ENCODE peak calls at places on chromosome 3, in seven cellular contexts. N is esophagus squamous epithelium, X is endothelial cell of umbilical vein, K is GM23248, C is H1, P is SJSA1, A is mammary epithelial cell. V is an unnamed sample.

GRCh38 chr3:194572131-194572789 is 61.0 kb downstream of the TMEM44 start:
- DNase-seq in C (no peak), A (peak; percentile 30), N (no peak), X (peak; percentile 60), P (peak; percentile 76), K (peak; percentile 98), V (peak; percentile 65)

GRCh38 chr3:12901631-12902045 is 60.3 kb upstream of the RPL32 start:
- DNase-seq in A (no peak), X (no peak), N (no peak), K (no peak), C (no peak), P (no peak), V (no peak)

GRCh38 chr3:65729553-65729952 is 309.2 kb downstream of the MAGI1 start:
- DNase-seq in N (no peak), X (peak; percentile 77), A (no peak), C (no peak), K (peak; percentile 52), P (no peak), V (no peak)

GRCh38 chr3:186596568-186597287 is 16.1 kb upstream of the AHSG start:
- DNase-seq in X (no peak), N (no peak), C (no peak), K (peak; percentile 21), A (peak; percentile 62), P (no peak), V (no peak)

GRCh38 chr3:39096775-39097174 is 10.7 kb downstream of the GORASP1 start:
- DNase-seq in A (peak; percentile 12), X (no peak), K (peak; percentile 58), P (no peak), C (peak; percentile 16), N (no peak), V (no peak)

GRCh38 chr3:130539005-130539404 is 22.0 kb downstream of the COL6A6 start:
- DNase-seq in C (peak; percentile 70), N (no peak), K (peak; percentile 63), P (peak; percentile 12), X (peak; percentile 50), A (peak; percentile 19), V (no peak)

GRCh38 chr3:140091143-140091542 is 156.2 kb downstream of the CLSTN2 start:
- DNase-seq in N (no peak), C (no peak), A (peak; percentile 41), X (no peak), K (no peak), P (no peak), V (no peak)

GRCh38 chr3:184298759-184299487 is at the start of gene PSMD2:
- DNase-seq in N (peak; percentile 84), C (peak; percentile 94), P (peak; percentile 91), X (peak; percentile 96), A (peak; percentile 95), K (peak; percentile 98), V (peak; percentile 99)

GRCh38 chr3:187963677-187964385 is 190.1 kb upstream of the LPP start:
- DNase-seq in K (peak; percentile 54), P (no peak), X (no peak), N (no peak), C (no peak), A (no peak), V (no peak)

GRCh38 chr3:100127792-100128191 is 13.5 kb upstream of the FILIP1L start:
- DNase-seq in A (no peak), X (no peak), K (no peak), N (no peak), P (no peak), C (no peak), V (no peak)

GRCh38 chr3:46898321-46899150 is 21.0 kb downstream of the PTH1R start:
- DNase-seq in N (no peak), K (no peak), P (no peak), X (no peak), A (no peak), C (peak; percentile 72), V (peak; percentile 15)

GRCh38 chr3:882526-882925 is 210.3 kb upstream of the CNTN6 start:
- DNase-seq in C (no peak), K (peak; percentile 62), N (no peak), X (peak; percentile 5), P (no peak), A (peak; percentile 71), V (no peak)

GRCh38 chr3:39990532-39990931 is 181.1 kb downstream of the MYRIP start:
- DNase-seq in P (peak; percentile 17), N (no peak), X (peak; percentile 70), K (peak; percentile 70), A (peak; percentile 55), C (peak; percentile 55), V (no peak)

GRCh38 chr3:195084746-195085145 is 186.2 kb downstream of the XXYLT1 start:
- DNase-seq in A (no peak), N (no peak), P (no peak), C (no peak), K (no peak), X (no peak), V (peak; percentile 10)

GRCh38 chr3:24686764-24687163 is 192.1 kb upstream of the THRB start:
- DNase-seq in X (no peak), C (no peak), P (peak; percentile 32), A (peak; percentile 64), N (no peak), K (peak; percentile 85), V (no peak)

GRCh38 chr3:38121451-38121831 is 15.5 kb downstream of the ACAA1 start:
- DNase-seq in C (no peak), K (no peak), X (no peak), A (no peak), P (no peak), N (no peak), V (no peak)

DNA sequence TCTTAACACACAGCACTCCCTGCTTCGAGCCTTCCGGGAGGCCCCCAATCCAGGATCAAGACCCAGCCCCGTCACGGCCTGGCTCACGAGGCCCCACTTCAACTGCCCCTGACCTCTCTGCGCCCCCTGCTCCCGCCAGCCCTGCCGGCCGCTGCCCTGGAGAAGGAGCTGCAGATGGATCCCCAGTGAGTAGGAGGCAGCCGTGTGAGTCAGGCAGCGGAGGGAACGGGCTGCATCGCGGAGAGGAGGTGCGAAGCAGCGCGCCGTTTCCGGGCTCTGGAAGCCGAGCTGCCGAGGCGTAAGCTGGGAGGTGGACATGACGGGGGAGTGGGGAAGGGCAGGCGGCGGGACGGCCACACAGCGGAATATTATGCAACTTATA is 133.4 kb downstream of the TPRA1 start:
- DNase-seq in A (peak; percentile 83), N (no peak), K (peak; percentile 91), X (peak; percentile 50), C (peak; percentile 77), P (no peak), V (peak; percentile 22)
- H3K27me3 ChIP-seq in A (no peaks in the 10 kb centered on the region), N (peaks cover 3% of the 10 kb centered on the region), K (peaks cover 16% of the 10 kb centered on the region), X (peaks cover 34% of the 10 kb centered on the region), C (peaks cover 41% of the 10 kb centered on the region), P (peaks cover 29% of the 10 kb centered on the region), V (peaks cover 92% of the 10 kb centered on the region)

GRCh38 chr3:177181418-177181817 is 15.9 kb downstream of the TBL1XR1 start:
- DNase-seq in N (no peak), P (no peak), C (no peak), A (no peak), X (no peak), K (no peak), V (no peak)

GRCh38 chr3:177190701-177191100 is 6.6 kb downstream of the TBL1XR1 start:
- DNase-seq in N (no peak), A (no peak), C (no peak), K (peak; percentile 65), X (peak; percentile 36), P (no peak), V (no peak)

GRCh38 chr3:177182352-177182751 is 14.9 kb downstream of the TBL1XR1 start:
- DNase-seq in N (no peak), K (no peak), X (no peak), A (no peak), C (no peak), P (no peak), V (no peak)

GRCh38 chr3:177185035-177185574 is 12.2 kb downstream of the TBL1XR1 start:
- DNase-seq in C (no peak), N (no peak), P (no peak), X (no peak), K (no peak), A (no peak), V (no peak)

GRCh38 chr3:177186306-177186705 is 11.0 kb downstream of the TBL1XR1 start:
- DNase-seq in C (no peak), N (no peak), X (no peak), A (no peak), P (no peak), K (no peak), V (no peak)
- H3K4me3 ChIP-seq in C (no peak overlapping the region), N (no peak overlapping the region), X (no peak overlapping the region), A (no peak overlapping the region), P (no peak overlapping the region), K (no peak overlapping the region), V (no peak overlapping the region)

DNA sequence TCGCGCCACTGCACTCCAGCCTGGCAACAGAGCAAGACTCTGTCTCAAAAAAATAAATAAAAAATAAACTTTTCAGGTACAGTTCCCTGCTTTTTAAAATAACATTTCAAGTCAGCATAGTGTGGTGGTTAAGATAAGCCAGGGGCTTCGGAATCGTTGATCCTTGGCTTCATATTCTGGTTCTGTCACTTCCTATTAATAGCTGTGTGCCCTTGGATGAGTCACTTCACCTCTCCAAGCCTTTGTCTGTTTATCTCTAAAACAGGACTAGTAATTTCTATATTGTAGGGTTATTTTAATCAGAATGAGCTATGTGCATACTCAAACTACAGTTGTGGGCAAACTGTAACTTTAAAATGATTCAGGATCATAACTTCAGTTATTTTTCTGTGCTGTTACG is 53.8 kb upstream of the SENP5 start:
- DNase-seq in A (no peak), P (no peak), X (peak; percentile 56), C (no peak), K (no peak), N (no peak), V (no peak)
- H3K36me3 ChIP-seq in A (peaks cover 34% of the 10 kb centered on the region), P (peaks cover 46% of the 10 kb centered on the region), X (peaks cover 7% of the 10 kb centered on the region), C (peaks cover 51% of the 10 kb centered on the region), K (peaks cover 70% of the 10 kb centered on the region), N (peaks cover 14% of the 10 kb centered on the region), V (peaks cover 70% of the 10 kb centered on the region)

GRCh38 chr3:50169232-50169631 is 14.1 kb downstream of the SEMA3F start:
- DNase-seq in P (no peak), C (no peak), N (no peak), X (no peak), A (no peak), K (no peak), V (no peak)

GRCh38 chr3:50168791-50169190 is 13.7 kb downstream of the SEMA3F start:
- DNase-seq in X (no peak), C (no peak), P (no peak), K (no peak), A (no peak), N (no peak), V (no peak)

GRCh38 chr3:50167069-50167781 is 12.1 kb downstream of the SEMA3F start:
- DNase-seq in A (peak; percentile 85), C (no peak), X (peak; percentile 59), P (no peak), K (no peak), N (no peak), V (no peak)

GRCh38 chr3:50168388-50168787 is 13.3 kb downstream of the SEMA3F start:
- DNase-seq in N (no peak), A (no peak), P (no peak), X (no peak), C (no peak), K (no peak), V (peak; percentile 41)

DNA sequence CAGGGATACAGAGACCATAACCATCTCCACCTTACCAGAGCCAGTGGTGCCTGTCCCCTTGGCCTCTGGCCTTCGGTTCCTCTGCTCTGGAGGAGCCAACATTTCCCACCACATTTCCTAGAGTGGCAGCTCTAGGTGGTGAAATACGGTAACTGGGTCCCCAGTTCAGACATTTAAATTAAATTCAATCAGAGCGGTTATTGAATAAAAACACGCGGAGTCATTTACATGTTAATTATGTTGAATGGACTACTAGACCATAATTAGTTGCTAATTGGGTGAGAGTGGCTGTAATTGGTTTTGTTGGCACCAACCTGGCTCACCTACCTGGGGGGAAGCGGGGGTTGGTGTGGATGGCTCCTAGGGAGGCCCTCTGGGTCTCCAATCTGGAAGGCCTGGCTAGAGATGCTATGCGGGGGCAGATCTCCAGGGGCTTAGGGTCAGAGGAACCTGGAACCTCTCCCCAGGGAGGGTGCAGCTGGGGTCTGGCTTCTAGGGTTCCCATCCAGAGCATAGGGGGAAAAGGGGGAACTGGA is 12.7 kb downstream of the SEMA3F start:
- DNase-seq in A (no peak), C (no peak), P (no peak), N (no peak), X (no peak), K (no peak), V (no peak)
- H3K27me3 ChIP-seq in A (no peaks in the 10 kb centered on the region), C (no peaks in the 10 kb centered on the region), P (no peaks in the 10 kb centered on the region), N (no peaks in the 10 kb centered on the region), X (no peaks in the 10 kb centered on the region), K (no peaks in the 10 kb centered on the region), V (no peaks in the 10 kb centered on the region)

V was measured in left ventricle myocardium inferior.